ENCODE peak calls at places on chromosomes 5 and 9, in ten cellular contexts. L, W, X, A, M, B, T, C, S and G are unnamed samples.

GRCh38 chr9:113599647-113600476 is 136.3 kb downstream of the RGS3 start:
- DNase-seq in W (no peak), C (no peak), A (no peak), M (no peak), B (no peak), T (no peak), X (peak; percentile 70), L (no peak), S (peak; percentile 95), G (peak; percentile 40)

GRCh38 chr5:69083412-69083811 is 10.4 kb upstream of the SLC30A5 start:
- DNase-seq in T (no peak), X (no peak), A (no peak), L (no peak), C (peak; percentile 60), W (no peak), S (no peak), M (no peak), B (no peak), G (no peak)

GRCh38 chr5:109409061-109409843 is 522 bp downstream of the PJA2 start:
- DNase-seq in C (peak; percentile 56), A (peak; percentile 95), T (peak; percentile 82), S (peak; percentile 83), B (peak; percentile 79), W (peak; percentile 74), M (peak; percentile 56), L (peak; percentile 63), X (peak; percentile 83), G (peak; percentile 83)

GRCh38 chr5:18807256-18808193 is 1173.3 kb downstream of the TAF11L14 start:
- DNase-seq in A (no peak), X (no peak), C (no peak), S (no peak), L (no peak), B (no peak), W (no peak), M (no peak), T (no peak), G (no peak)

GRCh38 chr9:128553695-128554094 is 1.3 kb downstream of the SPTAN1 start:
- DNase-seq in S (peak; percentile 75), B (no peak), C (peak; percentile 25), L (no peak), W (no peak), M (no peak), T (no peak), A (no peak), X (no peak), G (no peak)

GRCh38 chr9:34446468-34446891 is 11.9 kb downstream of the FAM219A start:
- DNase-seq in S (peak; percentile 72), X (no peak), M (no peak), A (no peak), B (no peak), L (no peak), W (no peak), T (no peak), C (no peak), G (no peak)

GRCh38 chr5:91125916-91126315 is 257.2 kb downstream of the ARRDC3 start:
- DNase-seq in C (peak; percentile 15), W (no peak), S (peak; percentile 39), B (no peak), A (no peak), M (no peak), X (no peak), T (no peak), L (no peak), G (no peak)

GRCh38 chr9:97475079-97475478 is 26.4 kb upstream of the TMOD1 start:
- DNase-seq in C (peak; percentile 39), M (no peak), A (no peak), X (no peak), L (no peak), T (no peak), S (peak; percentile 6), W (no peak), B (no peak), G (no peak)

GRCh38 chr9:89633404-89633803 is 28.6 kb downstream of the GADD45G start:
- DNase-seq in W (no peak), B (no peak), S (no peak), T (no peak), M (no peak), L (peak; percentile 49), X (no peak), A (no peak), C (no peak), G (no peak)

GRCh38 chr5:103216697-103217096 is 41.9 kb upstream of the MACIR start:
- DNase-seq in L (no peak), C (no peak), W (no peak), T (no peak), M (no peak), B (no peak), A (no peak), X (no peak), S (no peak), G (no peak)

GRCh38 chr9:98635374-98635773 is 73.4 kb downstream of the GABBR2 start:
- DNase-seq in B (no peak), A (no peak), L (no peak), T (no peak), X (no peak), S (peak; percentile 54), M (no peak), C (peak; percentile 68), W (no peak), G (no peak)

GRCh38 chr9:130565792-130566191 is 13.6 kb upstream of the FUBP3 start:
- DNase-seq in C (no peak), S (no peak), X (no peak), T (no peak), M (no peak), W (no peak), L (no peak), A (no peak), B (no peak), G (no peak)

GRCh38 chr9:751137-752051 is 90.1 kb upstream of the DMRT1 start:
- DNase-seq in B (no peak), X (no peak), M (no peak), L (no peak), S (peak; percentile 51), A (no peak), W (no peak), C (peak; percentile 65), T (no peak), G (no peak)

GRCh38 chr5:25009063-25009462 is 364.3 kb upstream of the CDH10 start:
- DNase-seq in L (no peak), B (no peak), C (peak; percentile 77), M (no peak), X (no peak), A (no peak), S (peak; percentile 43), W (no peak), T (no peak), G (no peak)

DNA sequence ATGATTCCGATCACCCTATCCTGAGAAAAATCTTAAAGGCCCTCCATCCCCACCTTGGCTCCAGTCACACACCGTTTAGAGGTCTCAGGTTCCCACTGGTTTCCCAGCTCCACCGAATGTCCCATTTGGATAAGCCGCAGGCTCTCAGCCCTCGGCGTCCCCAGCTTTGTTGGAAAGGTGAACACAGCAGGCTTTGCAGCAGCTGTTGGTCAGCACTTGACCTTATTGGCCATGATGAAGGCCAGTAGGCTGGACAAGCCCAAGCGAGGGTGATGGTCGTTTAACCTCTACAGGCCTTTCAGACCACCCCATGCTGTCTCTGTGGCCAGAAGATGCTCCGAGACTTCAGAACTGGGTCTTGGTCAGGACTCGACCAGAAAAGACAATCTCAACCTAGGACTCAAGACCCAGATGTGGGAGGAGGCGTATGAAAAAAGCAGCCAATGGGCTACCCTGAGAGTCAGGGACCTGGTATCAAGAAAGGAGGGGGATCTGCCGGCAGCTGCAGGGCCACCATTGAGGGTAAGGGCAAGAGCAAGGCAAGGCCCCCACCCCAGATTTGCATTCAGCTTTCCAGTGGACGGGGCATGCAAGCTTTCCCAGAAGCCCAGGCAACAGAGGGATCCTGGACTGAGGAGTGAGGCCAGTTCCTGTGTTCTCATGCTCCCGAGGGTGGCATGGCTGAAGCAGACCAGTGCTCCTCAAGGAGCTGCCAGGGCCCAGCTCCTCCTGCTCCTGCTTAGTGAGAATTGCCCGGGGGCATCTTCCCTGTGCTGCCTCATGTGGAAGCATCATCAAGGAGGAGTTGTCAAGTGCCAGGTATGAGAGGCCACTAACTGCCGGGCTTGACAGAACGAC is 13.4 kb downstream of the UBE2QL1 start:
- DNase-seq in C (no peak), A (no peak), X (no peak), W (no peak), T (no peak), L (no peak), M (no peak), S (no peak), B (no peak), G (no peak)
- H3K4me1 ChIP-seq in C (no peaks in the 10 kb centered on the region), A (no peaks in the 10 kb centered on the region), X (no peaks in the 10 kb centered on the region), W (peaks cover 52% of the 10 kb centered on the region), T (peaks cover 23% of the 10 kb centered on the region), L (no peaks in the 10 kb centered on the region), M (peaks cover 8% of the 10 kb centered on the region), S (no peaks in the 10 kb centered on the region), B (no peaks in the 10 kb centered on the region), G (no peaks in the 10 kb centered on the region)

GRCh38 chr5:176802116-176802784 is 8.1 kb upstream of the UNC5A start:
- DNase-seq in L (no peak), X (no peak), W (no peak), C (no peak), A (no peak), T (no peak), M (no peak), B (no peak), S (no peak), G (no peak)
- H3K27me3 ChIP-seq in L (no peaks in the 10 kb centered on the region), X (no peaks in the 10 kb centered on the region), W (peaks cover 17% of the 10 kb centered on the region), C (peaks cover 14% of the 10 kb centered on the region), A (no peaks in the 10 kb centered on the region), T (peaks cover 57% of the 10 kb centered on the region), M (peaks cover 37% of the 10 kb centered on the region), B (no peaks in the 10 kb centered on the region), S (no peaks in the 10 kb centered on the region), G (peaks cover 41% of the 10 kb centered on the region)

GRCh38 chr5:36236801-36237200 is 4.9 kb downstream of the NADK2 start:
- DNase-seq in A (no peak), X (no peak), T (no peak), S (no peak), W (no peak), B (no peak), M (no peak), L (no peak), C (no peak), G (no peak)
- H3K4me1 ChIP-seq in A (peaks cover 67% of the 10 kb centered on the region), X (peaks cover 2% of the 10 kb centered on the region), T (peaks cover 28% of the 10 kb centered on the region), S (no peaks in the 10 kb centered on the region), W (peaks cover 44% of the 10 kb centered on the region), B (peaks cover 24% of the 10 kb centered on the region), M (peaks cover 1% of the 10 kb centered on the region), L (no peaks in the 10 kb centered on the region), C (peaks cover 32% of the 10 kb centered on the region), G (peaks cover 31% of the 10 kb centered on the region)

DNA sequence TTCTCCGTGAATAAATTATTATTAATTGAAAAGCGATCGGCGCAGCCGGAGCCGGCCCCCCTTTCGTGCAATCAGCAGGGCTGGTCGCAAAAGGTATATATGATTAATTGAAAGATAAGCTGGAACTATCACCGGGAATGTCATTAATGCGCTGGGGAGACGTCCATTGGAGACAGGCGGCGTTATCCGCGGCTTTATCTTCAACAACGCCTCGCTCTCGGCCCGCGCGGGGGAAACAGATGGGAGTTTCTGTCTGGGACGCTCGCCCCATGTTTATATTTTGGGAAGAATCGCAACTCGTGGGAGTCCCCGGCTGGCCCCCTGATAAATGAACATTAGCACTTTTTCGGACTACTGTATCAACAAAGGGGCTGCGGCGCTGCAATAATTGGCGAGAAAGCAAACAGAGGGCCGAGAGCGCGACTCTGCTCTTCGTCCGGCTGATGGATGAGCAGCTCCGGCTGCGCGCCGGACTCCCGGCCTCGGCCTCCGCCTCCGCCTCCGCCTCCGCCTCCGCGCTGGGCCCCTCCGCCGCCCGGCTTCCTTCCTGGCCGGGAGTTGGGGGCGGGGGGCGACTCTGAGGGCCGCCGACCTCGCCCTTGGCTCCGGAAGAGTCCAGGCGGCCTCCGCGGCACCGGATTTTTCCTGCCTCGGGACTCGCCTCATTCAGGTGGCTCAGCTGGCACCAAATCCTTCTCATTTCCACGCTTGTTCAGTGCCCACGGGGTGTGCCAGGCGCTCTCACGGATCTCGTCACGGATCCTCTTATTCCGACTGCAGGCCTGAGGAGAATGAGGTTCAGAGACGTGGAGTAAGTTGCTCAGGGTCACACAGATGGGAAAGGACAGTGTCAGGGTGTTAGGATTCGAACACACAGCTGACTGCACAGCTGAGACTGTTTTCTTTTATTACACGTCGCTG is 3.6 kb upstream of the NKX2-5 start:
- DNase-seq in A (no peak), S (no peak), T (no peak), W (no peak), L (no peak), M (no peak), X (no peak), B (no peak), C (no peak), G (no peak)
- H3K27me3 ChIP-seq in A (peaks cover 97% of the 10 kb centered on the region), S (peaks cover 84% of the 10 kb centered on the region), T (peaks cover 68% of the 10 kb centered on the region), W (peaks cover 56% of the 10 kb centered on the region), L (peaks cover 11% of the 10 kb centered on the region), M (peaks cover 99% of the 10 kb centered on the region), X (peaks cover 2% of the 10 kb centered on the region), B (peaks cover 12% of the 10 kb centered on the region), C (peaks cover 26% of the 10 kb centered on the region), G (peaks cover 100% of the 10 kb centered on the region)